ENCODE peak calls at places on chromosomes 4 and X, in six cellular contexts. R, C, F, A, O and S are unnamed samples.

GRCh38 chrX:138925330-138925729 is 213.8 kb upstream of the FGF13 start:
- DNase-seq in R (peak; percentile 47), C (peak; percentile 49), F (no peak), A (peak; percentile 25), O (no peak), S (no peak)

GRCh38 chrX:8731579-8732395 is at the start of gene ANOS1:
- DNase-seq in R (peak; percentile 19), C (no peak), F (peak; percentile 79), A (no peak), O (no peak), S (peak; percentile 80)

GRCh38 chr4:17817027-17817426 is 6.2 kb downstream of the NCAPG start:
- DNase-seq in R (peak; percentile 89), C (peak; percentile 37), F (no peak), A (peak; percentile 40), O (no peak), S (no peak)

GRCh38 chrX:41302293-41302868 is 31.6 kb upstream of the DDX3X start:
- DNase-seq in R (no peak), C (no peak), F (no peak), A (no peak), O (no peak), S (no peak)

GRCh38 chr4:139633661-139634060 is 32.0 kb upstream of the MGST2 start:
- DNase-seq in R (peak; percentile 51), C (no peak), F (no peak), A (no peak), O (no peak), S (no peak)

GRCh38 chrX:141642979-141643378 is 53.5 kb downstream of the SPANXA2 start:
- DNase-seq in R (peak; percentile 15), C (no peak), F (no peak), A (peak; percentile 2), O (no peak), S (no peak)

GRCh38 chr4:76212851-76213414 is 691 bp downstream of the SCARB2 start:
- DNase-seq in R (no peak), C (no peak), F (no peak), A (no peak), O (peak; percentile 31), S (no peak)

GRCh38 chr4:155582971-155583437 is 83.6 kb upstream of the GUCY1A1 start:
- DNase-seq in R (peak; percentile 89), C (no peak), F (no peak), A (peak; percentile 20), O (no peak), S (no peak)

GRCh38 chr4:42570221-42570620 is 86.7 kb downstream of the ATP8A1 start:
- DNase-seq in R (no peak), C (no peak), F (no peak), A (no peak), O (no peak), S (no peak)

GRCh38 chrX:56745019-56745418 is 16.0 kb downstream of the NBDY start:
- DNase-seq in R (peak; percentile 74), C (peak; percentile 22), F (no peak), A (peak; percentile 42), O (no peak), S (no peak)

GRCh38 chr4:99404595-99405287 is 30.4 kb downstream of the ADH7 start:
- DNase-seq in R (peak; percentile 87), C (peak; percentile 70), F (no peak), A (peak; percentile 83), O (no peak), S (no peak)

GRCh38 chrX:155718964-155719586 is 106.3 kb upstream of the TMLHE start:
- DNase-seq in R (peak; percentile 2), C (peak; percentile 6), F (no peak), A (no peak), O (no peak), S (no peak)

GRCh38 chr4:3302164-3302785 is 9.5 kb downstream of the RGS12 start:
- DNase-seq in R (no peak), C (no peak), F (peak; percentile 64), A (no peak), O (peak; percentile 70), S (no peak)

GRCh38 chr4:37268311-37268710 is 23.8 kb downstream of the NWD2 start:
- DNase-seq in R (no peak), C (no peak), F (no peak), A (no peak), O (no peak), S (no peak)

GRCh38 chr4:141467225-141467624 is 169.2 kb upstream of the IL15 start:
- DNase-seq in R (no peak), C (no peak), F (no peak), A (peak; percentile 50), O (no peak), S (no peak)

GRCh38 chrX:41145920-41146608 is 60.8 kb downstream of the USP9X start:
- DNase-seq in R (peak; percentile 80), C (peak; percentile 65), F (no peak), A (peak; percentile 52), O (no peak), S (no peak)

GRCh38 chr4:142044271-142044670 is 407.9 kb downstream of the IL15 start:
- DNase-seq in R (peak; percentile 20), C (no peak), F (no peak), A (peak; percentile 19), O (no peak), S (no peak)

GRCh38 chr4:74504212-74504611 is 59.3 kb downstream of the AREG start:
- DNase-seq in R (peak; percentile 81), C (no peak), F (no peak), A (no peak), O (no peak), S (no peak)

GRCh38 chr4:169660929-169661328 is 40.6 kb downstream of the CLCN3 start:
- DNase-seq in R (no peak), C (no peak), F (no peak), A (no peak), O (no peak), S (no peak)

GRCh38 chr4:7192252-7193039 is at the start of gene SORCS2:
- DNase-seq in R (peak; percentile 55), C (no peak), F (peak; percentile 72), A (no peak), O (peak; percentile 20), S (peak; percentile 71)
- TF ChIP-seq CTCF in R (peak; percentile 20), C (peak; percentile 35), F (peak; percentile 69), A (peak; percentile 30), O (no peak), S (peak; percentile 83)

GRCh38 chrX:2708601-2709200 is 17.6 kb downstream of the CD99 start:
- DNase-seq in R (no peak), C (no peak), F (no peak), A (no peak), O (no peak), S (no peak)

GRCh38 chrX:2710496-2710895 is 19.4 kb downstream of the CD99 start:
- DNase-seq in R (no peak), C (no peak), F (no peak), A (no peak), O (no peak), S (no peak)

GRCh38 chrX:2710041-2710471 is 19.0 kb downstream of the CD99 start:
- DNase-seq in R (peak; percentile 91), C (peak; percentile 82), F (no peak), A (peak; percentile 81), O (no peak), S (no peak)

GRCh38 chrX:2707334-2707760 is 16.3 kb downstream of the CD99 start:
- DNase-seq in R (peak; percentile 84), C (peak; percentile 89), F (no peak), A (peak; percentile 97), O (peak; percentile 43), S (no peak)

DNA sequence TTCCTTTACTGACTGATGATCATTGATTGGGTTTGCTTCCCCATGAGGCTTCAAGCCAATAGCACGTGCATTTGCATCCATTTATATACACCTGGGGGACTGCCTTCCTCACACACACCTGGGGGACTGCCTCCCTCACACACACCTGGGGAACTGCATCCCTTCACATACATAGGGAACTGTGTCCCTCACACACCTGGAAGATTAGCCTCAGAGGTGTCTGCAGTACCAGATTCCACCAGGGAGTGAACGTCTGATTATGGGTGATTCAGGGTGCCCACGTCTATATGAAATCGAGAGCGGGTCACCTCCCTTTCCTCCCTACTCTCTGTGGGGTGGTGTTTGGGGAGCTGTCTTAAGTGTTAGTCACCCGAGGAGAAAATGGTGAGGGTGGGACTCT is 16.9 kb downstream of the CD99 start:
- DNase-seq in R (no peak), C (no peak), F (no peak), A (no peak), O (no peak), S (no peak)
- TF ChIP-seq CTCF in R (no peak), C (no peak), F (no peak), A (no peak), O (no peak), S (peak; percentile 25)

GRCh38 chrX:33969105-33969504 is 163.0 kb downstream of the FAM47A start:
- DNase-seq in R (no peak), C (no peak), F (no peak), A (no peak), O (no peak), S (no peak)
- TF ChIP-seq CTCF in R (no peak), C (no peak), F (no peak), A (no peak), O (no peak), S (no peak)

GRCh38 chr4:123200417-123200945 is 196.1 kb upstream of the SPRY1 start:
- DNase-seq in R (no peak), C (no peak), F (no peak), A (no peak), O (no peak), S (no peak)
- TF ChIP-seq CTCF in R (no peak), C (no peak), F (no peak), A (no peak), O (no peak), S (no peak)

GRCh38 chr4:4852591-4853362 is 6.7 kb upstream of the MSX1 start:
- DNase-seq in R (peak; percentile 68), C (no peak), F (no peak), A (no peak), O (no peak), S (peak; percentile 57)
- TF ChIP-seq CTCF in R (peak; percentile 28), C (peak; percentile 38), F (no peak), A (no peak), O (no peak), S (peak; percentile 53)

GRCh38 chrX:154121961-154122360 is 22.1 kb upstream of the OPN1LW start:
- DNase-seq in R (no peak), C (no peak), F (no peak), A (no peak), O (no peak), S (no peak)

GRCh38 chrX:154117566-154117965 is 20.0 kb upstream of the MECP2 start:
- DNase-seq in R (no peak), C (no peak), F (no peak), A (no peak), O (no peak), S (no peak)

GRCh38 chrX:154121207-154121606 is 22.8 kb upstream of the OPN1LW start:
- DNase-seq in R (no peak), C (no peak), F (no peak), A (no peak), O (no peak), S (no peak)

GRCh38 chrX:154123241-154124219 is 20.5 kb upstream of the OPN1LW start:
- DNase-seq in R (peak; percentile 3), C (no peak), F (no peak), A (no peak), O (peak; percentile 9), S (no peak)

GRCh38 chrX:154120567-154120966 is 23.1 kb upstream of the MECP2 start:
- DNase-seq in R (no peak), C (no peak), F (no peak), A (no peak), O (no peak), S (no peak)
- TF ChIP-seq CTCF in R (no peak), C (no peak), F (no peak), A (no peak), O (no peak), S (no peak)